ENCODE peak calls at places on chromosomes 2 and 18, in eight cellular contexts. C is adrenal gland, I is left ventricle myocardium inferior, Q is neural progenitor cell, P is tibial artery, X is transverse colon, S is esophagus muscularis mucosa, B is GM23248. O is an unnamed sample. For H3K4me1, the result is how much of the 10 kb centered on the place peaks cover.

GRCh38 chr2:10906926-10907479 is 4.7 kb upstream of the KCNF1 start:
- DNase-seq in C (no peak), I (no peak), Q (no peak), P (no peak), X (no peak), S (no peak), B (no peak), O (no peak)

GRCh38 chr18:59740131-59740530 is 42.9 kb upstream of the CCBE1 start:
- DNase-seq in C (no peak), I (no peak), Q (no peak), P (no peak), X (no peak), S (no peak), B (no peak), O (no peak)

GRCh38 chr2:239305222-239305575 is 95.6 kb downstream of the HDAC4 start:
- DNase-seq in C (peak), I (no peak), Q (no peak), P (no peak), X (peak), S (no peak), B (no peak), O (no peak)

GRCh38 chr2:74491671-74492544 is 7.5 kb downstream of the LBX2 start:
- DNase-seq in C (no peak), I (no peak), Q (no peak), P (no peak), X (no peak), S (no peak), B (no peak), O (no peak)

GRCh38 chr2:28403388-28403956 is 10.8 kb downstream of the FOSL2 start:
- DNase-seq in C (peak), I (no peak), Q (no peak), P (no peak), X (no peak), S (no peak), B (no peak), O (no peak)

GRCh38 chr2:59932341-59932740 is 621.1 kb downstream of the BCL11A start:
- DNase-seq in C (no peak), I (no peak), Q (peak), P (no peak), X (no peak), S (no peak), B (no peak), O (no peak)

GRCh38 chr18:36402765-36403396 is 105.4 kb downstream of the FHOD3 start:
- DNase-seq in C (peak), I (peak), Q (no peak), P (peak), X (peak), S (peak), B (peak), O (peak)

GRCh38 chr2:10559825-10560224 is 111.7 kb upstream of the ODC1 start:
- DNase-seq in C (no peak), I (no peak), Q (no peak), P (no peak), X (no peak), S (no peak), B (peak), O (no peak)

GRCh38 chr2:121803503-121803902 is 48.1 kb downstream of the TSN start:
- DNase-seq in C (no peak), I (no peak), Q (no peak), P (no peak), X (no peak), S (no peak), B (no peak), O (no peak)

GRCh38 chr2:236876642-236877041 is 209.0 kb upstream of the COPS8 start:
- DNase-seq in C (no peak), I (no peak), Q (no peak), P (no peak), X (no peak), S (no peak), B (no peak), O (no peak)

GRCh38 chr18:50788284-50788683 is 31.5 kb downstream of the MRO start:
- DNase-seq in C (no peak), I (no peak), Q (no peak), P (no peak), X (no peak), S (no peak), B (no peak), O (no peak)

GRCh38 chr2:230134496-230135073 is 65.9 kb upstream of the SLC16A14 start:
- DNase-seq in C (no peak), I (no peak), Q (no peak), P (no peak), X (no peak), S (peak), B (peak), O (no peak)

GRCh38 chr2:122081743-122082142 is 326.3 kb downstream of the TSN start:
- DNase-seq in C (no peak), I (no peak), Q (no peak), P (no peak), X (no peak), S (peak), B (no peak), O (no peak)

GRCh38 chr2:46337208-46337994 is 40.2 kb downstream of the EPAS1 start:
- DNase-seq in C (peak), I (no peak), Q (no peak), P (no peak), X (no peak), S (no peak), B (no peak), O (no peak)

GRCh38 chr18:3874593-3874992 is 424.6 kb downstream of the TGIF1 start:
- DNase-seq in C (no peak), I (no peak), Q (no peak), P (no peak), X (no peak), S (no peak), B (peak), O (no peak)

GRCh38 chr2:218889937-218890336 is 9.3 kb downstream of the WNT10A start:
- DNase-seq in C (no peak), I (no peak), Q (no peak), P (no peak), X (no peak), S (no peak), B (no peak), O (no peak)

GRCh38 chr2:127045792-127046501 is 61.0 kb downstream of the BIN1 start:
- DNase-seq in C (peak), I (no peak), Q (no peak), P (no peak), X (no peak), S (no peak), B (peak), O (no peak)

GRCh38 chr2:28956415-28956826 is 24.7 kb upstream of the TOGARAM2 start:
- DNase-seq in C (peak), I (no peak), Q (peak), P (no peak), X (no peak), S (no peak), B (peak), O (no peak)

GRCh38 chr2:227163445-227163997 is 484 bp downstream of the COL4A4 start:
- DNase-seq in C (no peak), I (no peak), Q (peak), P (no peak), X (peak), S (peak), B (peak), O (no peak)

GRCh38 chr2:37851828-37852584 is 73.1 kb upstream of the RMDN2 start:
- DNase-seq in C (no peak), I (no peak), Q (no peak), P (no peak), X (no peak), S (no peak), B (no peak), O (no peak)

GRCh38 chr18:45449761-45450227 is 165.5 kb upstream of the SLC14A2 start:
- DNase-seq in C (peak), I (peak), Q (no peak), P (peak), X (peak), S (peak), B (peak), O (no peak)

GRCh38 chr2:85750509-85751299 is 3.1 kb upstream of the ATOH8 start:
- DNase-seq in C (peak), I (peak), Q (peak), P (peak), X (peak), S (no peak), B (peak), O (no peak)

GRCh38 chr2:61065706-61066688 is at the start of gene SANBR:
- DNase-seq in C (peak), I (peak), Q (peak), P (peak), X (peak), S (peak), B (peak), O (peak)

GRCh38 chr2:215269397-215270117 is 42.3 kb upstream of the ATIC start:
- DNase-seq in C (peak), I (peak), Q (peak), P (peak), X (peak), S (no peak), B (peak), O (no peak)

GRCh38 chr2:25905126-25905525 is 26.8 kb upstream of the ASXL2 start:
- DNase-seq in C (no peak), I (no peak), Q (no peak), P (no peak), X (no peak), S (no peak), B (peak), O (no peak)

GRCh38 chr2:116874021-116874420 is 940.5 kb upstream of the DDX18 start:
- DNase-seq in C (no peak), I (no peak), Q (peak), P (no peak), X (no peak), S (no peak), B (no peak), O (no peak)

GRCh38 chr2:173830169-173830568 is 135.0 kb downstream of the SP3 start:
- DNase-seq in C (no peak), I (no peak), Q (no peak), P (peak), X (no peak), S (no peak), B (peak), O (no peak)

GRCh38 chr18:9739516-9739915 is 31.4 kb downstream of the RAB31 start:
- DNase-seq in C (no peak), I (no peak), Q (no peak), P (no peak), X (no peak), S (no peak), B (peak), O (no peak)

GRCh38 chr2:175631247-175631628 is 370.8 kb downstream of the LNPK start:
- DNase-seq in C (no peak), I (no peak), Q (no peak), P (no peak), X (no peak), S (no peak), B (peak), O (no peak)

GRCh38 chr2:217993055-217993645 is 9.6 kb downstream of the TNS1 start:
- DNase-seq in C (no peak), I (peak), Q (no peak), P (no peak), X (no peak), S (no peak), B (peak), O (no peak)

GRCh38 chr2:226439337-226439736 is 360.3 kb downstream of the IRS1 start:
- DNase-seq in C (no peak), I (no peak), Q (no peak), P (no peak), X (no peak), S (no peak), B (no peak), O (no peak)

GRCh38 chr18:60322591-60322990 is 50.0 kb downstream of the MC4R start:
- DNase-seq in C (no peak), I (no peak), Q (no peak), P (no peak), X (no peak), S (no peak), B (peak), O (no peak)

GRCh38 chr2:9347411-9347853 is 75.9 kb downstream of the ITGB1BP1 start:
- DNase-seq in C (peak), I (peak), Q (no peak), P (peak), X (peak), S (peak), B (peak), O (peak)

GRCh38 chr2:18762667-18763066 is 173.3 kb upstream of the NT5C1B start:
- DNase-seq in C (no peak), I (no peak), Q (no peak), P (no peak), X (no peak), S (no peak), B (no peak), O (no peak)

GRCh38 chr2:3633089-3633981 is 24.7 kb upstream of the ALLC start:
- DNase-seq in C (peak), I (no peak), Q (no peak), P (peak), X (peak), S (no peak), B (peak), O (no peak)

DNA sequence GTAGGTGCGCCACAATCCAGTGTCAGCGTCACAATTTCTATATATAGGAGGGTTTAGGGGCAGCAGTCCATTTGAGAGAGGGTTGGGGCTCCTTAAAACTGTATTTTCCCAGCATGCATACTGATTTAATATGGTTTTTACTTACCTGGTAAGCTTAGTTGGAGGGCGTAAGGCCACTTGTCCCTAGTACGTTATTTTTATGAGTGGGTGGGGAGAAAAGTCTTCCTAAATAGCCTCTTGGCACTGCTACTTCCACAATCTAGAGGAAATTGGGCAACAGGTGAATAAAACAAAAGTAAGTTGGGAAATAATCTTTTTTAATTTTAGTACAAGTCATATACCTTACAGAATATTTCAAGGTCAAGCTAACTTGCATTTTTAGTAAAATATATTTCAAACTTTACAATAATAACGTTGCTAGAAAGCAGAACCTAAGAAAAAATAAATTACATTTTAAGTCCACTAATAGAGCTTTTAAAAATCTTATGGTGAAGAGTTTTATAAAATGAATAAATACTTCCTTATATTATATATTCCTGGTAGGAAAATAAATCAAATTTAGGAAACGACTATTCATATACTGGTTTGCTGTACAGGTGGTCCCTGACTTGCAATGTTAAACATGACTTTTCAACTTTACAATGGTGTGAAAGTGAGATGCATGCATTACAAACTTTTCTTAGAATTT is 20.9 kb downstream of the DHRS9 start:
- DNase-seq in C (no peak), I (no peak), Q (no peak), P (no peak), X (no peak), S (no peak), B (no peak), O (no peak)
- H3K27ac ChIP-seq in C (no peak), I (no peak), Q (no peak), P (no peak), X (peak), S (no peak), B (no peak), O (no peak)

GRCh38 chr2:112876971-112877361 is 34.0 kb upstream of the IL37 start:
- DNase-seq in C (no peak), I (no peak), Q (no peak), P (no peak), X (no peak), S (no peak), B (peak), O (no peak)
- H3K4me1 ChIP-seq in C (under half), I (under half), Q (under half), P (under half), X (under half), S (under half), B (under half), O (under half)

GRCh38 chr2:190696792-190697398 is 48.0 kb downstream of the NAB1 start:
- DNase-seq in C (no peak), I (no peak), Q (peak), P (no peak), X (no peak), S (no peak), B (no peak), O (no peak)
- H3K27ac ChIP-seq in C (no peak), I (no peak), Q (peak), P (no peak), X (no peak), S (no peak), B (no peak), O (no peak)

DNA sequence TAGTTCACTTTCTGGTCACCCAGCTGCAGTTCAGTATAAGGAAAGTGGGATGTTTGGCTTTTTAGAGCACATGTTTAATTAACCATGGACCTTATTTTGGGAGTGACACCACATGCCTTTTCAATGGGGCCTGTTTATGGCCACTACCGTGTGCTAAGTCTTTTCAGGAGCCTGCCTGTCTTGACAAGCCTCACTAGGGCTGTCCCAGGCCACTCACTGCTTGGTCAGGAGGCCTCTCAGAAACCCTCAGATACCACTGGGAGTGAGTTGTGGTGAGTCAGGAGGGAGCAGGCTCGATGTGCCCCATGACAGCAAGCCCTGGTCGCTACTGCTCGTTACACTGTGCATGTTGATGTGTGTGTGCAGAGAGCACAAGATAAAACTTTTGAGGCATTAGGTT is 123.0 kb downstream of the MAP4K4 start:
- DNase-seq in C (no peak), I (no peak), Q (no peak), P (no peak), X (no peak), S (no peak), B (peak), O (no peak)
- H3K4me1 ChIP-seq in C (under half), I (half or more), Q (under half), P (under half), X (under half), S (under half), B (half or more), O (under half)

O was measured in thoracic aorta.